ENCODE peak calls at places on chromosomes 13 and 19, in four cellular contexts. A is BE2C; M is CD4-positive, alpha-beta T cell; O is fibroblast of lung. F is an unnamed sample.

GRCh38 chr19:52566588-52566987 is 3.5 kb upstream of the ZNF701 start:
- DNase-seq in A (no peak), M (no peak), O (peak; percentile 55), F (peak; percentile 73)

GRCh38 chr13:64534302-64534701 is 2695.8 kb downstream of the PCDH9 start:
- DNase-seq in A (no peak), M (no peak), O (no peak), F (no peak)

GRCh38 chr13:21595546-21595822 is 8.5 kb downstream of the MICU2 start:
- DNase-seq in A (no peak), M (no peak), O (no peak), F (no peak)

GRCh38 chr19:40512473-40513344 is 45.9 kb downstream of the SPTBN4 start:
- DNase-seq in A (no peak), M (no peak), O (no peak), F (no peak)

GRCh38 chr13:111326981-111327642 is 6.7 kb downstream of the TEX29 start:
- DNase-seq in A (no peak), M (no peak), O (no peak), F (no peak)

GRCh38 chr19:49019242-49019932 is 2.5 kb upstream of the LHB start:
- DNase-seq in A (peak; percentile 88), M (peak; percentile 46), O (peak; percentile 28), F (peak; percentile 83)

GRCh38 chr19:16594131-16594586 is 21.9 kb upstream of the SLC35E1 start:
- DNase-seq in A (no peak), M (no peak), O (no peak), F (no peak)

GRCh38 chr19:47518139-47518538 is 3.3 kb upstream of the NAPA start:
- DNase-seq in A (no peak), M (no peak), O (no peak), F (no peak)

GRCh38 chr13:42544246-42544915 is 29.6 kb upstream of the TNFSF11 start:
- DNase-seq in A (no peak), M (no peak), O (no peak), F (no peak)

GRCh38 chr19:46813570-46814358 is 25.4 kb upstream of the SLC1A5 start:
- DNase-seq in A (no peak), M (no peak), O (peak; percentile 75), F (peak; percentile 46)

GRCh38 chr13:106423530-106423929 is 111.9 kb downstream of the EFNB2 start:
- DNase-seq in A (no peak), M (no peak), O (no peak), F (no peak)

GRCh38 chr19:41352279-41352608 is 1.5 kb downstream of the TGFB1 start:
- DNase-seq in A (no peak), M (no peak), O (no peak), F (no peak)

GRCh38 chr13:40388617-40389016 is 277.8 kb downstream of the FOXO1 start:
- DNase-seq in A (no peak), M (peak; percentile 66), O (no peak), F (no peak)

GRCh38 chr19:48433337-48433736 is 12.4 kb upstream of the GRWD1 start:
- DNase-seq in A (no peak), M (no peak), O (no peak), F (no peak)

GRCh38 chr19:54388001-54388802 is 23.5 kb upstream of the LAIR1 start:
- DNase-seq in A (no peak), M (no peak), O (no peak), F (no peak)

GRCh38 chr13:98141938-98142426 is 912 bp upstream of the FARP1 start:
- DNase-seq in A (peak; percentile 18), M (no peak), O (no peak), F (no peak)

GRCh38 chr13:52925775-52926285 is 77.4 kb upstream of the PCDH8 start:
- DNase-seq in A (no peak), M (no peak), O (no peak), F (peak; percentile 87)

GRCh38 chr13:26759907-26760834 is at the start of gene GPR12:
- DNase-seq in A (no peak), M (no peak), O (peak; percentile 11), F (no peak)

GRCh38 chr19:17073869-17074627 is 1.2 kb downstream of the HAUS8 start:
- DNase-seq in A (no peak), M (peak; percentile 9), O (no peak), F (no peak)

GRCh38 chr19:8487137-8487851 is 15.1 kb downstream of the PRAM1 start:
- DNase-seq in A (no peak), M (peak; percentile 46), O (no peak), F (no peak)

GRCh38 chr13:57631607-57632275 is at the start of gene PCDH17:
- DNase-seq in A (peak; percentile 75), M (no peak), O (peak; percentile 70), F (no peak)

GRCh38 chr19:6260912-6261636 is 18.7 kb downstream of the MLLT1 start:
- DNase-seq in A (peak; percentile 65), M (peak; percentile 9), O (no peak), F (peak; percentile 54)

GRCh38 chr13:21043898-21044297 is 17.5 kb downstream of the LATS2 start:
- DNase-seq in A (no peak), M (no peak), O (peak; percentile 92), F (no peak)

GRCh38 chr13:42708391-42708790 is 73.0 kb upstream of the FAM216B start:
- DNase-seq in A (no peak), M (no peak), O (no peak), F (no peak)

DNA sequence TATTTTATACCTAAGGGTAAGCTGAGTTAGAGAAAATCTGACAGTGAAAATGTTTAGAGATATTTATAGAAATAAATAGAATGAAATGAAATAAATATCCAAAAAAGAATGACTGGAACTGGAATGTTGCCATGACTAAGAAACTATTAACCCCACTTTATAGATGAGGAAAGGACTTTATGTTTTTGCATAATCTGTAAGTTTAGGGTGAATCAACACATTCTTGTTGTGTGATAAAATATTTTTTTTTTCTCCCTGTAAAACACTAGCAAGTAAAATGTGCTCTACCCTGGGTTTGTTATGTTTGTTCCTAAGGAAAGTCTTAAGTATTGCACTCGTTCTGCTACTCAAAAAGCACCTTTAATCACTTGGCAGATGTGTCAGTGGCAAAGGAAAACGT is 83.8 kb upstream of the KL start:
- DNase-seq in A (no peak), M (no peak), O (no peak), F (no peak)
- TF ChIP-seq CTCF in A (no peak), M (no peak), O (no peak), F (no peak)

GRCh38 chr13:109717686-109718085 is 68.7 kb downstream of the IRS2 start:
- DNase-seq in A (no peak), M (no peak), O (no peak), F (no peak)

GRCh38 chr13:109712187-109712601 is 74.2 kb downstream of the IRS2 start:
- DNase-seq in A (no peak), M (no peak), O (no peak), F (no peak)

GRCh38 chr13:109719962-109720646 is 66.3 kb downstream of the IRS2 start:
- DNase-seq in A (no peak), M (no peak), O (no peak), F (no peak)

GRCh38 chr13:109718726-109719125 is 67.7 kb downstream of the IRS2 start:
- DNase-seq in A (no peak), M (no peak), O (no peak), F (no peak)

DNA sequence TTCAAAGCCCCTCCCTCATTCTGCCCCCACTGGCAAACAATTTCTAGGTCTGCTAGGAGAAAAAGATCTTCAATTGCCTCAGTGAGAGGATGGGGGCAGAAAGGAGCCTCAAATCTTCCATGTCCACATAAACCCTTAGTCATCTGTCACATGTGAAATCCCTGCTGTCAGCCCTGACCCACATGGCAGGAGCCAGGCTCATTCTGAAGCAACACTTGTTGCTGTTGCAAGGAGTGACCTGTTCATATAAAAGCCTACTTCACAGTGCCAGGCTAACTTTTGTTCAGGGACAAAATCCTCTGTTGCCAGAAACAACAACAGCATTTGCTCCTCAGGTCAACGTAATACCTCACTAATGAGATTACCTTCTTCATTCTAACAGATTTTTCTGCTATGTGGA is 70.5 kb downstream of the IRS2 start:
- DNase-seq in A (no peak), M (no peak), O (peak; percentile 73), F (peak; percentile 78)
- TF ChIP-seq CTCF in A (no peak), M (no peak), O (no peak), F (no peak)

DNA sequence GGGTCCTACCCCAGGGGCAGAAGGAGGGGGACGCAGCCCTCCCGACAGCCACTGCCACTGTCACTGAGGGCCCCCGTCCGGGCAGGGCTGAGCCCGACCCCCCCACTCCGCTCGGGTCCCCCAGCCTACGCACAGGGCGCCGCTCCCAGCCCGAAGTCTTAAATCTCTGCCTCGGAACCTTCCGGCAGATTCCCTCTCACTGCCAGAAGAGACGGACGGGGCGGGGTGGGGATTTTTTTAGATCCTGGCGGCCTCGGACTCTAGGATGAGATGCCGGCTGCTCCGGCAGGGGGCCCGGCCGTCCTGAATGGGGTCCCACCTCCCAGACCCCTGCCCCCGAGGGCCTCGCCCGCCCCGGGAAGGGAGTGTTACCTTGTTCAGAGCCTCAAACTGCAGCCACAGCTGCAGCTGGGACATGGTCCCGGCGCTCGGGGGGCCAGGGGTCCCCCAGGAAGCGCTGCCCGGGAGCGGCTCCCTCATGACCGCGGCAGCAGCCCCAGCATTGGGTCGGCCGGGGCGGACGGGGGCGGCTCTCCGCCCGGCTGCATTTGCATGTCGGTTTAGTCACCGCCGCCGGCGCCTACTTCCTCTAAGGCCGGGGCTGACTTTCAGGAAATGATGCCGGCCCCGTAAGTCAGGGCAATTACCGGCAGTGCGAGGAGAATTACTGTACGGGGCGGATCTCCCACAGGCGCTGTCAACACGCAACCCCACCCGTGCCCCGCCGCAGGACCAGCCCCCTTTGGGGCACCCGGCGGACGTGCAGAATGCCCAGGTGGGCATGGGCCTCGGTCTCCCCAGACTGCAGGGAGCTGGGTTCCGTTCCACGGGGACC is 28.1 kb downstream of the GPX4 start:
- DNase-seq in A (peak; percentile 67), M (peak; percentile 62), O (peak; percentile 84), F (peak; percentile 90)
- TF ChIP-seq CTCF in A (no peak), M (no peak), O (no peak), F (no peak)

GRCh38 chr19:11087870-11088507 is 1.3 kb upstream of the LDLR start:
- DNase-seq in A (no peak), M (no peak), O (no peak), F (no peak)
- TF ChIP-seq CTCF in A (no peak), M (no peak), O (no peak), F (no peak)

DNA sequence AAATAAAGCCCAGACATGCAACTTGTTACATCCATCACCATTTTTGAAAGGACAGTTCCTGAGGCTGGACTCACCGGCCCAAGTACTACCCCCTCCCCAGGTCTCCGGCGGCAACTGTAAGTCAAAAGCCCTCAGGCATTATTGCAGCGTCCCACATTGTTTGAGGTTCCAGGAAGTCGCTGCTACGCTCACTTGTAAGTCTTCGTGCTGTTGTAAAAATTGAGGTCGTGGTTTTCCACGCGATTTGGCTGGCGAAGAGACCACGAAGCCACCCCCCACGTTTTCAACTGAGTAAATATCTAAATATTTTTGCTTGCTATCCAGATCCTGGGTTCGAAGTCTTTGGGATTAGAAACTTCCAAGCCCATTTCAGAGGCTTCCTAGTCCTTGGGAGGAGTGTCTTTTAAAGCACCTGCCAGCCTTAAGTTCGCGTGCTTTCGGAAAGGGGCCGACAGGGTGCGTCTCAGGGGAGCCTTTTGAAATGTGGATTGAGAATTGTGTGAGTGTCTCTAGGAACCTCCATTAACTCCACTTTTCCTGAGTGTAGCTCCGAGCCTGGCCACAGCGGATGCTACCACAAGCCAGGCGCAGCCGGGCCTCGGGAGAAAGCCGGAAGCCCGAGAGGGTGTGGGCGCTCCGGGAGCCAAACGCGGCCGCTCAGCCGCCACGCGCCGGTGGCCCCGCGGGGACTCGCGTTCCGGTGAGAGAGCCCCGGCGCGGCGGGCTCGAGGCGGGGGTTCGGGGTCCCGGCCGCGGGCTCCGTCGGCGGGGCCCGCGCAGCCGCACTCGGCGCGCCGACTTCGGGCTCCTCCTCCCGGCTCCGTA is at the start of gene FNDC3A:
- DNase-seq in A (peak; percentile 24), M (no peak), O (peak; percentile 68), F (peak; percentile 50)
- TF ChIP-seq CTCF in A (no peak), M (peak; percentile 28), O (no peak), F (no peak)

F was measured in MCF 10A.